ENCODE peak calls at places on chromosomes 16 and 17, in four cellular contexts. One of them, this sample, is unnamed.

GRCh38 chr16:24736758-24737157 is 7.3 kb downstream of the TNRC6A start:
- DNase-seq in IMR-90: no peak
- DNase-seq in stomach: no peak
- DNase-seq in transverse colon: no peak
- DNase-seq in this sample: no peak

GRCh38 chr17:4573682-4574081 is 10.6 kb upstream of the SMTNL2 start:
- DNase-seq in stomach: no peak
- DNase-seq in transverse colon: no peak
- DNase-seq in IMR-90: no peak
- DNase-seq in this sample: no peak

GRCh38 chr17:50114849-50115357 is 15.1 kb downstream of the SAMD14 start:
- DNase-seq in stomach: peak; percentile 45
- DNase-seq in transverse colon: peak; percentile 49
- DNase-seq in IMR-90: peak; percentile 70
- DNase-seq in this sample: no peak

GRCh38 chr16:13426279-13426678 is 493.7 kb upstream of the ERCC4 start:
- DNase-seq in transverse colon: no peak
- DNase-seq in stomach: no peak
- DNase-seq in IMR-90: no peak
- DNase-seq in this sample: no peak

GRCh38 chr16:13138528-13138927 is 237.1 kb downstream of the SHISA9 start:
- DNase-seq in stomach: no peak
- DNase-seq in transverse colon: no peak
- DNase-seq in IMR-90: no peak
- DNase-seq in this sample: no peak

GRCh38 chr17:61400058-61400785 is 579 bp downstream of the TBX2 start:
- DNase-seq in stomach: no peak
- DNase-seq in IMR-90: peak; percentile 40
- DNase-seq in transverse colon: no peak
- DNase-seq in this sample: no peak

GRCh38 chr16:8505327-8505991 is 84.9 kb downstream of the TMEM114 start:
- DNase-seq in transverse colon: no peak
- DNase-seq in IMR-90: no peak
- DNase-seq in stomach: peak; percentile 60
- DNase-seq in this sample: no peak

GRCh38 chr17:78172284-78173024 is 4.1 kb downstream of the SYNGR2 start:
- DNase-seq in IMR-90: peak; percentile 49
- DNase-seq in stomach: peak; percentile 73
- DNase-seq in transverse colon: peak; percentile 89
- DNase-seq in this sample: no peak

GRCh38 chr16:87790278-87791023 is 24.7 kb upstream of the KLHDC4 start:
- DNase-seq in transverse colon: peak; percentile 23
- DNase-seq in stomach: peak; percentile 40
- DNase-seq in IMR-90: peak; percentile 33
- DNase-seq in this sample: no peak

GRCh38 chr16:65069090-65069489 is 52.8 kb downstream of the CDH11 start:
- DNase-seq in IMR-90: peak; percentile 97
- DNase-seq in stomach: no peak
- DNase-seq in transverse colon: no peak
- DNase-seq in this sample: no peak

GRCh38 chr16:78744099-78744498 is 644.6 kb downstream of the WWOX start:
- DNase-seq in stomach: no peak
- DNase-seq in transverse colon: no peak
- DNase-seq in IMR-90: no peak
- DNase-seq in this sample: no peak

GRCh38 chr16:24540575-24541240 is 1.3 kb downstream of the RBBP6 start:
- DNase-seq in IMR-90: peak; percentile 19
- DNase-seq in transverse colon: no peak
- DNase-seq in stomach: no peak
- DNase-seq in this sample: no peak

DNA sequence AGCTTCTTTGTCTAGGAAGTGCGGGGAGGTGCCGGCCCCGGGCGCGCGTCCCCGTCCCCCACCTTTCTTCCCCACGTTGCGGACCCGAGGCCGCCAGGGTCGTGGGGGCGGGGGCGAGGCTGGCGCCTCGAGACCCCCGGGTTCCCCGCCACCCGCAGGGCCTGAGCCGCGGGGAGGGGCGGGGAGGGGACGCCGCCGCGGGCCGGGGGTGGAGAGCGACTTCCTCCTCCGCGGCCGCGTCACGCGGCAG is 1.8 kb upstream of the ACTG1 start:
- DNase-seq in transverse colon: no peak
- DNase-seq in stomach: no peak
- DNase-seq in IMR-90: no peak
- DNase-seq in this sample: no peak
- TF ChIP-seq POLR2A in transverse colon: peak; percentile 9
- TF ChIP-seq POLR2A in stomach: no peak
- TF ChIP-seq POLR2A in IMR-90: no peak
- TF ChIP-seq POLR2A in this sample: no peak

GRCh38 chr17:81552244-81553017 is at the start of gene FAAP100:
- DNase-seq in stomach: peak; percentile 84
- DNase-seq in IMR-90: peak; percentile 72
- DNase-seq in transverse colon: peak; percentile 85
- DNase-seq in this sample: peak; percentile 61

GRCh38 chr17:81553018-81553615 is 964 bp upstream of the FAAP100 start:
- DNase-seq in transverse colon: peak; percentile 82
- DNase-seq in IMR-90: peak; percentile 66
- DNase-seq in stomach: peak; percentile 83
- DNase-seq in this sample: peak; percentile 67

GRCh38 chr17:81551458-81552243 is 502 bp downstream of the FAAP100 start:
- DNase-seq in transverse colon: peak; percentile 54
- DNase-seq in IMR-90: peak; percentile 16
- DNase-seq in stomach: no peak
- DNase-seq in this sample: no peak

GRCh38 chr17:81556175-81556691 is 4.1 kb upstream of the FAAP100 start:
- DNase-seq in stomach: no peak
- DNase-seq in transverse colon: no peak
- DNase-seq in IMR-90: peak; percentile 60
- DNase-seq in this sample: no peak

GRCh38 chr17:81553616-81554181 is 1.5 kb upstream of the FAAP100 start:
- DNase-seq in stomach: no peak
- DNase-seq in transverse colon: peak; percentile 33
- DNase-seq in IMR-90: peak; percentile 99
- DNase-seq in this sample: no peak
- H3K4me3 ChIP-seq in stomach: peak overlapping the region; percentile 96
- H3K4me3 ChIP-seq in transverse colon: no peak overlapping the region
- H3K4me3 ChIP-seq in IMR-90: no peak overlapping the region
- H3K4me3 ChIP-seq in this sample: peak overlapping the region; percentile 96

DNA sequence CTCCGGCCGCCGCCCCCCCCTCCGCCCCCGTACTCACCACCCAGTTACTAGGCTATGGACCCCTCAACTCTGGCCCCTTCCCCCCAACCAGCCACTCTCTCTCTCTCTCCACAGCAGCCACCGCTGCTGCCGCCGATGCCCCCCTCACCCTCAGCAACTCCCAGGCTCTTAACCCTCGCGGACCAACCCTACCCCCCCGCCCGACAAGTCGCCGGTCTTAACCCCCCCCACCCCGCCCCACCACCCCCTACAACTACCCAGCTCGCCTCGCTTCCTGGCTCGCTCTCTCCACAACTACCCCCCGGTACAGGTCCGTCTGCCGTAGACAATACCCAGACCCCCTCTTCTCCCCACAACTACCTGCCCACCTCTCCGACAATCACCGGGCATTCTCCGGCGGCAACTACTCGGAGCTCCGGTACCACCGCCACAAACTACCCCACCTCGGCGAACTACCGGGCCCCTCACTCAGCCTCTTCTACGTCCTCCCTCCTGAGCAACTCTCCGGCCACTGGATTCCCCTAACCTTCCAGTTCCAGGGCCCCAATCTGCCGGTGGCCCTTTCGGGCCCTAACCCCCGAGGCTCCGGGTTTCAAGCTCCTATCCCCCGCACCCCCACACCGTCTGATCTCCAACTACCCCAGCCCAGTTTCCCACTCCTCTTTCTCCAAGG is 703 bp downstream of the PHF23 start:
- DNase-seq in IMR-90: no peak
- DNase-seq in stomach: no peak
- DNase-seq in transverse colon: no peak
- DNase-seq in this sample: no peak
- TF ChIP-seq POLR2A in IMR-90: no peak
- TF ChIP-seq POLR2A in stomach: no peak
- TF ChIP-seq POLR2A in transverse colon: no peak
- TF ChIP-seq POLR2A in this sample: no peak

GRCh38 chr16:2022723-2023097 is 3.1 kb downstream of the NPW start:
- DNase-seq in IMR-90: peak; percentile 26
- DNase-seq in transverse colon: no peak
- DNase-seq in stomach: no peak
- DNase-seq in this sample: no peak
- H3K4me3 ChIP-seq in IMR-90: peak overlapping the region; percentile 13
- H3K4me3 ChIP-seq in transverse colon: no peak overlapping the region
- H3K4me3 ChIP-seq in stomach: peak overlapping the region; percentile 24
- H3K4me3 ChIP-seq in this sample: peak overlapping the region; percentile 31

GRCh38 chr17:63842540-63843386 is at the start of gene SMARCD2:
- DNase-seq in transverse colon: peak; percentile 99
- DNase-seq in stomach: peak; percentile 99
- DNase-seq in IMR-90: peak; percentile 99
- DNase-seq in this sample: peak; percentile 98

GRCh38 chr17:63842173-63842539 is 329 bp downstream of the SMARCD2 start:
- DNase-seq in IMR-90: no peak
- DNase-seq in transverse colon: no peak
- DNase-seq in stomach: peak; percentile 33
- DNase-seq in this sample: no peak

GRCh38 chr17:63845509-63845908 is 3.0 kb upstream of the SMARCD2 start:
- DNase-seq in transverse colon: no peak
- DNase-seq in IMR-90: no peak
- DNase-seq in stomach: no peak
- DNase-seq in this sample: no peak

GRCh38 chr17:63843387-63844292 is 1.2 kb upstream of the SMARCD2 start:
- DNase-seq in transverse colon: peak; percentile 45
- DNase-seq in stomach: peak; percentile 41
- DNase-seq in IMR-90: peak; percentile 70
- DNase-seq in this sample: peak; percentile 32

DNA sequence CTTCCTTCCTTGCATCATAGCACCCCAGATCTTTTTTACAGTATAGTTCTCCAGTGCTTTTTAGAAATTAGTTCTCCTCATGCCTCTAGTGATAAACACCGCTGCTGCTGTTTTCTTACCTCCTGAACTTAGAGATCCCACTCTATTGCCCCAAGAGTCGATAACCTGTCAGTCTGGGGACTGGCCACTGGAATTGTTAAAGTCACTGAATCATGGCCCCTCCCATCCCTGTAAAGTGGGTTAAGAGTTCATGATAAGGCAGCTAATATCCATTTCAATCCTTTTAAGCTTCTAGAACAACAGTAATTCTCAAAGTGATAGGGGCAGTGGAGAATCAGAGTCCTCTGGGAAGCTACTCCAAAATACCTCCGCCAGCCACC is 1.8 kb upstream of the SMARCD2 start:
- DNase-seq in IMR-90: no peak
- DNase-seq in stomach: no peak
- DNase-seq in transverse colon: no peak
- DNase-seq in this sample: no peak
- TF ChIP-seq POLR2A in IMR-90: no peak
- TF ChIP-seq POLR2A in stomach: no peak
- TF ChIP-seq POLR2A in transverse colon: no peak
- TF ChIP-seq POLR2A in this sample: no peak

DNA sequence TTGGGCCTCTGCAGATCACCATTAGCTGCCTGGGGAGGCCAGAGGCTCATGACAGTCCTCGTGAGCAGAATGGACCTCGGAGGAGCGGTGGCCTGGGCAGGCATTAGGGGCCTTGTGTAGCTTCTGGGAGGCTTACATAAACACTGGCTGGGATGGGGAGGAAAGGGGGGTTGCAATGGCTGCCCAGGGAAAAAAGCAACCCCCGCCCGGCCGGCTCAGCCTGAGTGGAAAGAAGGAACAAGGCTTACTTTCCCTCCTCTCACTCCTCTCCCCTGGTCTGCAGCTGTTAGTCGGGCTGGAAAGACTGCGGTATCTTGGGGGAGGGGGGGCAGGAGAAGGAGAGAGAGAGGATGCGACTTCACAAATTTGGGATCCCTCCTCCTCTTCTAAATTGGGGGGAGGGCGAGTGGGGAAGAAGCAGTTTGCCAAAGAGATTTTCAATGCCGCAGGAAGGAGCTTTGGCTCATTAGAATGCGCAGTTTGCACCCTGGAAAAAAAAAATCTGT is 6.4 kb upstream of the NR1D1 start:
- DNase-seq in stomach: no peak
- DNase-seq in IMR-90: no peak
- DNase-seq in transverse colon: no peak
- DNase-seq in this sample: no peak
- H3K4me3 ChIP-seq in stomach: no peak overlapping the region
- H3K4me3 ChIP-seq in IMR-90: no peak overlapping the region
- H3K4me3 ChIP-seq in transverse colon: no peak overlapping the region
- H3K4me3 ChIP-seq in this sample: no peak overlapping the region

GRCh38 chr16:70453117-70453890 is 1.1 kb upstream of the FCSK start:
- DNase-seq in IMR-90: no peak
- DNase-seq in transverse colon: no peak
- DNase-seq in stomach: no peak
- DNase-seq in this sample: no peak

GRCh38 chr16:70455910-70456309 is 1.5 kb downstream of the FCSK start:
- DNase-seq in IMR-90: no peak
- DNase-seq in stomach: no peak
- DNase-seq in transverse colon: no peak
- DNase-seq in this sample: no peak

GRCh38 chr16:70457446-70457845 is 3.1 kb downstream of the FCSK start:
- DNase-seq in stomach: no peak
- DNase-seq in IMR-90: no peak
- DNase-seq in transverse colon: no peak
- DNase-seq in this sample: no peak

GRCh38 chr16:70453891-70454220 is 539 bp upstream of the FCSK start:
- DNase-seq in transverse colon: no peak
- DNase-seq in stomach: no peak
- DNase-seq in IMR-90: no peak
- DNase-seq in this sample: no peak

GRCh38 chr16:70454221-70455034 is at the start of gene FCSK:
- DNase-seq in stomach: peak; percentile 64
- DNase-seq in IMR-90: peak; percentile 60
- DNase-seq in transverse colon: peak; percentile 66
- DNase-seq in this sample: no peak
- TF ChIP-seq POLR2A in stomach: no peak
- TF ChIP-seq POLR2A in IMR-90: no peak
- TF ChIP-seq POLR2A in transverse colon: peak; percentile 34
- TF ChIP-seq POLR2A in this sample: no peak

This sample was measured in breast epithelium.